ENCODE peak calls at places on chromosomes 16 and 17, in eight cellular contexts. A is keratinocyte, T is PC-3, Y is colonic mucosa, Z is lung, X is tibial nerve, H is sigmoid colon, J is psoas muscle. K is an unnamed sample. For H3K4me1, the result is how much of the 10 kb centered on the place peaks cover.

GRCh38 chr17:76578376-76578775 is 7.3 kb downstream of the ST6GALNAC2 start:
- DNase-seq in A (no peak), T (peak), Y (peak), Z (no peak), X (no peak), H (no peak), J (no peak), K (no peak)

GRCh38 chr16:11401161-11402050 is 56.1 kb downstream of the RMI2 start:
- DNase-seq in A (no peak), T (peak), Y (no peak), Z (peak), X (no peak), H (peak), J (peak), K (peak)

GRCh38 chr16:9499921-9500593 is 408.6 kb downstream of the HAPSTR1 start:
- DNase-seq in A (no peak), T (no peak), Y (no peak), Z (peak), X (no peak), H (peak), J (no peak), K (no peak)

GRCh38 chr17:41835214-41835799 is 725 bp downstream of the NT5C3B start:
- DNase-seq in A (no peak), T (no peak), Y (no peak), Z (no peak), X (no peak), H (no peak), J (no peak), K (no peak)

GRCh38 chr16:58462997-58463891 is 36.7 kb upstream of the NDRG4 start:
- DNase-seq in A (no peak), T (no peak), Y (no peak), Z (no peak), X (no peak), H (no peak), J (no peak), K (no peak)

GRCh38 chr17:59695943-59696681 is 11.1 kb downstream of the PTRH2 start:
- DNase-seq in A (no peak), T (no peak), Y (no peak), Z (no peak), X (no peak), H (no peak), J (no peak), K (no peak)

GRCh38 chr16:6133009-6133408 is 1035.4 kb upstream of the EEF2KMT start:
- DNase-seq in A (no peak), T (no peak), Y (no peak), Z (no peak), X (no peak), H (no peak), J (no peak), K (no peak)

GRCh38 chr17:65594585-65594940 is 33.1 kb upstream of the AXIN2 start:
- DNase-seq in A (no peak), T (no peak), Y (no peak), Z (no peak), X (no peak), H (no peak), J (no peak), K (no peak)

GRCh38 chr16:11393366-11393765 is 48.1 kb downstream of the RMI2 start:
- DNase-seq in A (no peak), T (no peak), Y (no peak), Z (no peak), X (no peak), H (peak), J (no peak), K (peak)

GRCh38 chr17:60170835-60171752 is 21.3 kb downstream of the CA4 start:
- DNase-seq in A (no peak), T (no peak), Y (no peak), Z (no peak), X (no peak), H (no peak), J (no peak), K (no peak)

GRCh38 chr16:9840761-9841665 is 341.2 kb downstream of the GRIN2A start:
- DNase-seq in A (no peak), T (no peak), Y (no peak), Z (no peak), X (no peak), H (no peak), J (no peak), K (no peak)

GRCh38 chr17:18004345-18004744 is 31.7 kb downstream of the DRC3 start:
- DNase-seq in A (no peak), T (peak), Y (no peak), Z (no peak), X (no peak), H (no peak), J (peak), K (no peak)

GRCh38 chr17:3886776-3887175 is 6.1 kb downstream of the CAMKK1 start:
- DNase-seq in A (no peak), T (no peak), Y (peak), Z (peak), X (peak), H (no peak), J (no peak), K (no peak)

GRCh38 chr17:2398188-2398587 is 2.7 kb downstream of the MNT start:
- DNase-seq in A (no peak), T (no peak), Y (no peak), Z (no peak), X (no peak), H (peak), J (no peak), K (no peak)

GRCh38 chr17:43482103-43483012 is 1.4 kb upstream of the DHX8 start:
- DNase-seq in A (no peak), T (no peak), Y (no peak), Z (no peak), X (no peak), H (no peak), J (no peak), K (no peak)

GRCh38 chr17:40529991-40530390 is 28.6 kb upstream of the TNS4 start:
- DNase-seq in A (no peak), T (peak), Y (no peak), Z (no peak), X (no peak), H (no peak), J (no peak), K (no peak)

GRCh38 chr17:27367121-27367981 is 73.4 kb downstream of the WSB1 start:
- DNase-seq in A (no peak), T (no peak), Y (no peak), Z (no peak), X (no peak), H (peak), J (no peak), K (peak)

GRCh38 chr17:44794699-44795413 is 35.2 kb downstream of the GJC1 start:
- DNase-seq in A (peak), T (peak), Y (no peak), Z (no peak), X (no peak), H (peak), J (no peak), K (no peak)

GRCh38 chr16:8946544-8946943 is 17.2 kb downstream of the USP7 start:
- DNase-seq in A (no peak), T (no peak), Y (peak), Z (no peak), X (no peak), H (no peak), J (no peak), K (no peak)

GRCh38 chr16:65537336-65537735 is 415.5 kb upstream of the CDH11 start:
- DNase-seq in A (no peak), T (no peak), Y (no peak), Z (no peak), X (no peak), H (no peak), J (no peak), K (no peak)

GRCh38 chr17:80872011-80872929 is 119.4 kb upstream of the CHMP6 start:
- DNase-seq in A (no peak), T (no peak), Y (no peak), Z (no peak), X (no peak), H (peak), J (peak), K (peak)

GRCh38 chr16:749010-749409 is 8.2 kb upstream of the CIAO3 start:
- DNase-seq in A (no peak), T (no peak), Y (no peak), Z (no peak), X (no peak), H (no peak), J (no peak), K (no peak)

DNA sequence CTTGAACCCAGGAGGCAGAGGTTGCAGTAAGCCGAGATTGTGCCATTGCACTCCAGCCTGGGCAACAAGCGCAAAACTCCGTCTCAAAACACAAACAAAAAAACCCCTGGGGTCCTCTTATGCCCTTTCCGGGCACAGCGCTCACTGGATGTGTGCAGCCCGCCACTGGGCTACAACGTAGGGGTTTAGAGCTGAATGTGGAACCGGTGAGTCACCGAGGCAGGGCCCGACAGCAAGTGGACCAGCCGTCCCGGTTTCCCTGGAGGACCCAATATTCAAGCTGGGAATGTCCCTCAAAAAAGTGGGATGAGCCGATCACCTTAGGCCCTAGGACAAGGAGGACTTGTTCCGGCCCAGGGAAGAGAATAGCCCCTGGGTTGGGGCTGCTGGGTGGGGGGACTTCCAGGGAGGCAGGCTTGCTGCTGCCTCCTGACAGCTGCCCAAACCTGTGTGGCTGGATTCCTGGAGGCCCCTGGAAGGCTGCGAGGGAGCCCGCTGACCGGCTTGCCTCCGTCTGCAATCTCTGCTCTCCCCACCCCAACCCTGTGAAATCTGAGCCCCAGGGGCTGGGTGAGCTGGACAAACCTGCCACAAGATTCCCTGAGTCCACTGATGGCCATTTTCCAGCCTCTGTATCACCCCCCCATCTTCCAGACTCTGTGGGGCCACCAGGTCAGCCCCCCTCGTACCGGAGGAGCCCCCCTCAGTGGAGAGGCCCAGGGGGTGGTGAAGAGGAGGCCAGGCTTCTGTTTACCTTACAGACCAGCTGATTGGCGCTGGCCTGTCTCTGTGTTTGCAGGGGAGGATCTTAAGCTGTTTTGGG is 2.9 kb upstream of the CLDN9 start:
- DNase-seq in A (no peak), T (peak), Y (no peak), Z (peak), X (no peak), H (no peak), J (no peak), K (no peak)
- H3K4me1 ChIP-seq in A (under half), T (under half), Y (under half), Z (under half), X (under half), H (under half), J (under half), K (under half)

GRCh38 chr16:88533381-88533831 is 36.8 kb upstream of the ZC3H18 start:
- DNase-seq in A (no peak), T (peak), Y (no peak), Z (no peak), X (no peak), H (no peak), J (peak), K (no peak)
- H3K4me3 ChIP-seq in A (no peak), T (peak), Y (peak), Z (peak), X (peak), H (peak), J (peak), K (peak)

GRCh38 chr17:30251931-30252330 is 16.4 kb upstream of the SLC6A4 start:
- DNase-seq in A (no peak), T (no peak), Y (no peak), Z (no peak), X (no peak), H (no peak), J (no peak), K (no peak)
- H3K4me1 ChIP-seq in A (under half), T (under half), Y (under half), Z (under half), X (under half), H (under half), J (under half), K (under half)

DNA sequence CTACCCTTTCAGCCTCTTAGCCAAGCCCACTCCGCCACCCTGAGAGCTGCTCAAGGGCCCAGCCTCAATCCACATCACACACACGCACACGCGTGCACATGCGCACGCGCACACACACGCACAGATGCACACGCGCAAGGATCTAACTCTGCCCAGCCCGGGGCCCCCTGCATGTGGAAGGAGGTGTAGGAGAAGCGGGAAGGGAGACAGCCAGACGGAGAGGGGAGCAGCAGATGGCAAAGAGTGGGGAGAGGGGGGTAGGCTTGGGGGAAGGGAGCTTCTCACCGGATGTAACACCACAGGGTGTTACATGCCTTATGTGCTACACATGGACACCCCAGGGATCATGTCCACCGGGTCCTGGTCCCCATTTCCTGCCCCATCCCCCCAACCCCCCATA is 15.3 kb downstream of the DLG4 start:
- DNase-seq in A (no peak), T (no peak), Y (no peak), Z (no peak), X (no peak), H (no peak), J (no peak), K (no peak)
- H3K4me3 ChIP-seq in A (no peak), T (no peak), Y (no peak), Z (no peak), X (peak), H (peak), J (peak), K (peak)

GRCh38 chr17:1082579-1082978 is 85.7 kb downstream of the TIMM22 start:
- DNase-seq in A (no peak), T (peak), Y (no peak), Z (no peak), X (no peak), H (no peak), J (no peak), K (no peak)

GRCh38 chr17:1078831-1079561 is 82.1 kb downstream of the TIMM22 start:
- DNase-seq in A (no peak), T (no peak), Y (no peak), Z (no peak), X (no peak), H (no peak), J (peak), K (no peak)

GRCh38 chr17:1087381-1088241 is 90.7 kb downstream of the TIMM22 start:
- DNase-seq in A (no peak), T (peak), Y (peak), Z (peak), X (peak), H (peak), J (peak), K (peak)

GRCh38 chr17:1078062-1078711 is 81.3 kb downstream of the TIMM22 start:
- DNase-seq in A (no peak), T (no peak), Y (no peak), Z (no peak), X (no peak), H (no peak), J (peak), K (no peak)

DNA sequence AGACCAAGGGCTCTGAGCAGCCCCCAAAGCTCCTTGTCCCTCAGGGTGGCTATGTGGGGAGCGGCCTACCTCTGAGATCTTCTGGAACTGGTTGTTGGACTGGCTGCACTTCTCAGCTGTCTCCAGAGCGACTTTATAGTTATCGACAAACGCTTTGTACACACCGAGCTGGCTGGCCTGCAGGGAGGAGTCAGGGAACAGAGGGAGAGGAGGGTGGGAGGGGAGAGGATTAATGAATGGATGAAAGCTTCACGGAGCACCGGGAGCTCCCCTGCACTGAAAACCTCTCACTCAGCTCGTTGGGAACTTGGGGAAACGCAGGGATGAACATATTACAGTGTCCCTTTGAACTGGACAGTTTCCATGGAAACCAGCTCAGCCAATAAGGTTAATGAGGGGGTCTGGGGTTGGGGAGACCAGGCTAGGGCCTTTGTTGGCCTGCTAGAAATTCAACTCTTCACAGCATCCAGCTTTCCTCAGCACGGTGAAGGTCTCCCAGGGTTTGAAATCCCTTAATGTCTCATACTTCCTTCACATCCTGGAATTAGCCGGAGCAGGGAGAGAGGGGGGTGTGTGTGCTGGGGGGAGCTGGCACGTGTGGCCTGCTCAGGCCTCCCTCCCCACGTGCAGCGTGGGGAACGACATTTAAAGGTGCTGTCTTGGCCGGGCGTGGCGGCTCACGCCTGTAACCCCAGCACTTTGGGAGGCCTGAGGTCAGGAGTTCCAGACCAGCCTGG is 86.7 kb downstream of the TIMM22 start:
- DNase-seq in A (no peak), T (no peak), Y (no peak), Z (no peak), X (no peak), H (no peak), J (peak), K (no peak)
- H3K4me1 ChIP-seq in A (under half), T (under half), Y (under half), Z (under half), X (under half), H (under half), J (under half), K (under half)

GRCh38 chr17:48841395-48841831 is 10.6 kb downstream of the CALCOCO2 start:
- DNase-seq in A (no peak), T (no peak), Y (no peak), Z (no peak), X (peak), H (no peak), J (no peak), K (no peak)

GRCh38 chr17:48835971-48836370 is 5.1 kb downstream of the CALCOCO2 start:
- DNase-seq in A (no peak), T (peak), Y (no peak), Z (no peak), X (no peak), H (no peak), J (no peak), K (no peak)

GRCh38 chr17:48842746-48843145 is 11.9 kb downstream of the CALCOCO2 start:
- DNase-seq in A (no peak), T (no peak), Y (no peak), Z (no peak), X (no peak), H (no peak), J (no peak), K (no peak)

GRCh38 chr17:48843172-48843900 is 12.5 kb downstream of the CALCOCO2 start:
- DNase-seq in A (no peak), T (no peak), Y (no peak), Z (no peak), X (no peak), H (no peak), J (no peak), K (no peak)

GRCh38 chr17:48840441-48840840 is 9.6 kb downstream of the CALCOCO2 start:
- DNase-seq in A (no peak), T (no peak), Y (no peak), Z (no peak), X (no peak), H (no peak), J (no peak), K (no peak)
- H3K4me3 ChIP-seq in A (no peak), T (no peak), Y (no peak), Z (no peak), X (peak), H (no peak), J (no peak), K (peak)